ENCODE peak calls at places on chromosomes 16 and 17, in ten cellular contexts. One of them, this sample, is unnamed.
A peak's percentile ranks its signal among the peaks of the same experiment; 100 is the strongest.

GRCh38 chr16:369866-370436 is 387 bp downstream of the MRPL28 start:
- DNase-seq in AG20443: peak; percentile 43
- DNase-seq in T-helper 17 cell: no peak
- DNase-seq in progenitor cell of endocrine pancreas: no peak
- DNase-seq in breast epithelium: no peak
- DNase-seq in ovary: peak; percentile 36
- DNase-seq in stimulated activated CD4-positive, alpha-beta T cell treated with anti-CD3 and anti-CD28 coated beads, Interleukin-15, amount 100 ng/mL, for 1 hour: no peak
- DNase-seq in stimulated activated CD8-positive, alpha-beta memory T cell treated with anti-CD3 and anti-CD28 coated beads, Interleukin-12 subunit alpha, Interleukin-12 subunit beta, amount 100 ng/mL, for 1 hour: no peak
- DNase-seq in HL-60: no peak
- DNase-seq in NCI-H1105 treated with DMSO at 0.1 percent for 48 hours: no peak
- DNase-seq in this sample: no peak

GRCh38 chr16:75742424-75743047 is 16.2 kb upstream of the CPHXL start:
- DNase-seq in AG20443: no peak
- DNase-seq in T-helper 17 cell: no peak
- DNase-seq in progenitor cell of endocrine pancreas: no peak
- DNase-seq in breast epithelium: no peak
- DNase-seq in ovary: no peak
- DNase-seq in stimulated activated CD4-positive, alpha-beta T cell treated with anti-CD3 and anti-CD28 coated beads, Interleukin-15, amount 100 ng/mL, for 1 hour: no peak
- DNase-seq in stimulated activated CD8-positive, alpha-beta memory T cell treated with anti-CD3 and anti-CD28 coated beads, Interleukin-12 subunit alpha, Interleukin-12 subunit beta, amount 100 ng/mL, for 1 hour: no peak
- DNase-seq in HL-60: no peak
- DNase-seq in NCI-H1105 treated with DMSO at 0.1 percent for 48 hours: no peak
- DNase-seq in this sample: no peak

GRCh38 chr17:61302911-61303310 is 96.7 kb upstream of the TBX2 start:
- DNase-seq in AG20443: no peak
- DNase-seq in T-helper 17 cell: no peak
- DNase-seq in progenitor cell of endocrine pancreas: no peak
- DNase-seq in breast epithelium: no peak
- DNase-seq in ovary: no peak
- DNase-seq in stimulated activated CD4-positive, alpha-beta T cell treated with anti-CD3 and anti-CD28 coated beads, Interleukin-15, amount 100 ng/mL, for 1 hour: no peak
- DNase-seq in stimulated activated CD8-positive, alpha-beta memory T cell treated with anti-CD3 and anti-CD28 coated beads, Interleukin-12 subunit alpha, Interleukin-12 subunit beta, amount 100 ng/mL, for 1 hour: no peak
- DNase-seq in HL-60: no peak
- DNase-seq in NCI-H1105 treated with DMSO at 0.1 percent for 48 hours: no peak
- DNase-seq in this sample: no peak

GRCh38 chr17:57954421-57955182 is 610 bp downstream of the CUEDC1 start:
- DNase-seq in AG20443: peak; percentile 86
- DNase-seq in T-helper 17 cell: no peak
- DNase-seq in progenitor cell of endocrine pancreas: no peak
- DNase-seq in breast epithelium: no peak
- DNase-seq in ovary: peak; percentile 69
- DNase-seq in stimulated activated CD4-positive, alpha-beta T cell treated with anti-CD3 and anti-CD28 coated beads, Interleukin-15, amount 100 ng/mL, for 1 hour: no peak
- DNase-seq in stimulated activated CD8-positive, alpha-beta memory T cell treated with anti-CD3 and anti-CD28 coated beads, Interleukin-12 subunit alpha, Interleukin-12 subunit beta, amount 100 ng/mL, for 1 hour: no peak
- DNase-seq in HL-60: no peak
- DNase-seq in NCI-H1105 treated with DMSO at 0.1 percent for 48 hours: peak; percentile 52
- DNase-seq in this sample: no peak

GRCh38 chr17:13885550-13885949 is 183.8 kb upstream of the COX10 start:
- DNase-seq in AG20443: no peak
- DNase-seq in T-helper 17 cell: no peak
- DNase-seq in progenitor cell of endocrine pancreas: no peak
- DNase-seq in breast epithelium: no peak
- DNase-seq in ovary: no peak
- DNase-seq in stimulated activated CD4-positive, alpha-beta T cell treated with anti-CD3 and anti-CD28 coated beads, Interleukin-15, amount 100 ng/mL, for 1 hour: no peak
- DNase-seq in stimulated activated CD8-positive, alpha-beta memory T cell treated with anti-CD3 and anti-CD28 coated beads, Interleukin-12 subunit alpha, Interleukin-12 subunit beta, amount 100 ng/mL, for 1 hour: no peak
- DNase-seq in HL-60: no peak
- DNase-seq in NCI-H1105 treated with DMSO at 0.1 percent for 48 hours: no peak
- DNase-seq in this sample: no peak

GRCh38 chr16:63096857-63097256 is 1060.6 kb upstream of the CDH8 start:
- DNase-seq in AG20443: no peak
- DNase-seq in T-helper 17 cell: no peak
- DNase-seq in progenitor cell of endocrine pancreas: no peak
- DNase-seq in breast epithelium: no peak
- DNase-seq in ovary: no peak
- DNase-seq in stimulated activated CD4-positive, alpha-beta T cell treated with anti-CD3 and anti-CD28 coated beads, Interleukin-15, amount 100 ng/mL, for 1 hour: no peak
- DNase-seq in stimulated activated CD8-positive, alpha-beta memory T cell treated with anti-CD3 and anti-CD28 coated beads, Interleukin-12 subunit alpha, Interleukin-12 subunit beta, amount 100 ng/mL, for 1 hour: no peak
- DNase-seq in HL-60: no peak
- DNase-seq in NCI-H1105 treated with DMSO at 0.1 percent for 48 hours: no peak
- DNase-seq in this sample: no peak

GRCh38 chr16:77840623-77841274 is 52.4 kb downstream of the VAT1L start:
- DNase-seq in AG20443: no peak
- DNase-seq in T-helper 17 cell: no peak
- DNase-seq in progenitor cell of endocrine pancreas: no peak
- DNase-seq in breast epithelium: no peak
- DNase-seq in ovary: no peak
- DNase-seq in stimulated activated CD4-positive, alpha-beta T cell treated with anti-CD3 and anti-CD28 coated beads, Interleukin-15, amount 100 ng/mL, for 1 hour: no peak
- DNase-seq in stimulated activated CD8-positive, alpha-beta memory T cell treated with anti-CD3 and anti-CD28 coated beads, Interleukin-12 subunit alpha, Interleukin-12 subunit beta, amount 100 ng/mL, for 1 hour: no peak
- DNase-seq in HL-60: no peak
- DNase-seq in NCI-H1105 treated with DMSO at 0.1 percent for 48 hours: no peak
- DNase-seq in this sample: no peak

GRCh38 chr16:86761117-86761971 is 183.0 kb downstream of the FOXL1 start:
- DNase-seq in AG20443: peak; percentile 80
- DNase-seq in T-helper 17 cell: no peak
- DNase-seq in progenitor cell of endocrine pancreas: peak; percentile 61
- DNase-seq in breast epithelium: no peak
- DNase-seq in ovary: no peak
- DNase-seq in stimulated activated CD4-positive, alpha-beta T cell treated with anti-CD3 and anti-CD28 coated beads, Interleukin-15, amount 100 ng/mL, for 1 hour: peak; percentile 44
- DNase-seq in stimulated activated CD8-positive, alpha-beta memory T cell treated with anti-CD3 and anti-CD28 coated beads, Interleukin-12 subunit alpha, Interleukin-12 subunit beta, amount 100 ng/mL, for 1 hour: peak; percentile 14
- DNase-seq in HL-60: no peak
- DNase-seq in NCI-H1105 treated with DMSO at 0.1 percent for 48 hours: peak; percentile 43
- DNase-seq in this sample: no peak

GRCh38 chr17:34163123-34163522 is 92.0 kb upstream of the CCL2 start:
- DNase-seq in AG20443: no peak
- DNase-seq in T-helper 17 cell: no peak
- DNase-seq in progenitor cell of endocrine pancreas: no peak
- DNase-seq in breast epithelium: no peak
- DNase-seq in ovary: no peak
- DNase-seq in stimulated activated CD4-positive, alpha-beta T cell treated with anti-CD3 and anti-CD28 coated beads, Interleukin-15, amount 100 ng/mL, for 1 hour: no peak
- DNase-seq in stimulated activated CD8-positive, alpha-beta memory T cell treated with anti-CD3 and anti-CD28 coated beads, Interleukin-12 subunit alpha, Interleukin-12 subunit beta, amount 100 ng/mL, for 1 hour: no peak
- DNase-seq in HL-60: no peak
- DNase-seq in NCI-H1105 treated with DMSO at 0.1 percent for 48 hours: no peak
- DNase-seq in this sample: no peak

GRCh38 chr17:29505826-29506225 is 61.0 kb downstream of the ABHD15 start:
- DNase-seq in AG20443: no peak
- DNase-seq in T-helper 17 cell: no peak
- DNase-seq in progenitor cell of endocrine pancreas: no peak
- DNase-seq in breast epithelium: no peak
- DNase-seq in ovary: no peak
- DNase-seq in stimulated activated CD4-positive, alpha-beta T cell treated with anti-CD3 and anti-CD28 coated beads, Interleukin-15, amount 100 ng/mL, for 1 hour: no peak
- DNase-seq in stimulated activated CD8-positive, alpha-beta memory T cell treated with anti-CD3 and anti-CD28 coated beads, Interleukin-12 subunit alpha, Interleukin-12 subunit beta, amount 100 ng/mL, for 1 hour: no peak
- DNase-seq in HL-60: no peak
- DNase-seq in NCI-H1105 treated with DMSO at 0.1 percent for 48 hours: no peak
- DNase-seq in this sample: no peak

GRCh38 chr17:6177941-6178694 is 107.9 kb downstream of the WSCD1 start:
- DNase-seq in AG20443: no peak
- DNase-seq in T-helper 17 cell: no peak
- DNase-seq in progenitor cell of endocrine pancreas: no peak
- DNase-seq in breast epithelium: no peak
- DNase-seq in ovary: no peak
- DNase-seq in stimulated activated CD4-positive, alpha-beta T cell treated with anti-CD3 and anti-CD28 coated beads, Interleukin-15, amount 100 ng/mL, for 1 hour: no peak
- DNase-seq in stimulated activated CD8-positive, alpha-beta memory T cell treated with anti-CD3 and anti-CD28 coated beads, Interleukin-12 subunit alpha, Interleukin-12 subunit beta, amount 100 ng/mL, for 1 hour: no peak
- DNase-seq in HL-60: no peak
- DNase-seq in NCI-H1105 treated with DMSO at 0.1 percent for 48 hours: no peak
- DNase-seq in this sample: no peak

GRCh38 chr17:17853811-17854527 is 17.2 kb upstream of the SREBF1 start:
- DNase-seq in AG20443: no peak
- DNase-seq in T-helper 17 cell: no peak
- DNase-seq in progenitor cell of endocrine pancreas: no peak
- DNase-seq in breast epithelium: no peak
- DNase-seq in ovary: no peak
- DNase-seq in stimulated activated CD4-positive, alpha-beta T cell treated with anti-CD3 and anti-CD28 coated beads, Interleukin-15, amount 100 ng/mL, for 1 hour: no peak
- DNase-seq in stimulated activated CD8-positive, alpha-beta memory T cell treated with anti-CD3 and anti-CD28 coated beads, Interleukin-12 subunit alpha, Interleukin-12 subunit beta, amount 100 ng/mL, for 1 hour: no peak
- DNase-seq in HL-60: no peak
- DNase-seq in NCI-H1105 treated with DMSO at 0.1 percent for 48 hours: no peak
- DNase-seq in this sample: no peak

GRCh38 chr17:44269795-44270320 is 1.9 kb upstream of the SLC4A1 start:
- DNase-seq in AG20443: no peak
- DNase-seq in T-helper 17 cell: no peak
- DNase-seq in progenitor cell of endocrine pancreas: no peak
- DNase-seq in breast epithelium: no peak
- DNase-seq in ovary: no peak
- DNase-seq in stimulated activated CD4-positive, alpha-beta T cell treated with anti-CD3 and anti-CD28 coated beads, Interleukin-15, amount 100 ng/mL, for 1 hour: no peak
- DNase-seq in stimulated activated CD8-positive, alpha-beta memory T cell treated with anti-CD3 and anti-CD28 coated beads, Interleukin-12 subunit alpha, Interleukin-12 subunit beta, amount 100 ng/mL, for 1 hour: no peak
- DNase-seq in HL-60: no peak
- DNase-seq in NCI-H1105 treated with DMSO at 0.1 percent for 48 hours: no peak
- DNase-seq in this sample: no peak

GRCh38 chr16:1053700-1054368 is 18.7 kb upstream of the SSTR5 start:
- DNase-seq in AG20443: no peak
- DNase-seq in T-helper 17 cell: no peak
- DNase-seq in progenitor cell of endocrine pancreas: no peak
- DNase-seq in breast epithelium: no peak
- DNase-seq in ovary: no peak
- DNase-seq in stimulated activated CD4-positive, alpha-beta T cell treated with anti-CD3 and anti-CD28 coated beads, Interleukin-15, amount 100 ng/mL, for 1 hour: no peak
- DNase-seq in stimulated activated CD8-positive, alpha-beta memory T cell treated with anti-CD3 and anti-CD28 coated beads, Interleukin-12 subunit alpha, Interleukin-12 subunit beta, amount 100 ng/mL, for 1 hour: no peak
- DNase-seq in HL-60: no peak
- DNase-seq in NCI-H1105 treated with DMSO at 0.1 percent for 48 hours: no peak
- DNase-seq in this sample: no peak

GRCh38 chr17:65438708-65439294 is 122.6 kb downstream of the AXIN2 start:
- DNase-seq in AG20443: peak; percentile 33
- DNase-seq in T-helper 17 cell: no peak
- DNase-seq in progenitor cell of endocrine pancreas: no peak
- DNase-seq in breast epithelium: no peak
- DNase-seq in ovary: no peak
- DNase-seq in stimulated activated CD4-positive, alpha-beta T cell treated with anti-CD3 and anti-CD28 coated beads, Interleukin-15, amount 100 ng/mL, for 1 hour: no peak
- DNase-seq in stimulated activated CD8-positive, alpha-beta memory T cell treated with anti-CD3 and anti-CD28 coated beads, Interleukin-12 subunit alpha, Interleukin-12 subunit beta, amount 100 ng/mL, for 1 hour: no peak
- DNase-seq in HL-60: no peak
- DNase-seq in NCI-H1105 treated with DMSO at 0.1 percent for 48 hours: no peak
- DNase-seq in this sample: no peak

This sample was measured in CD14-positive monocyte.